ENCODE peak calls at places on chromosomes 1 and 21, in nine cellular contexts. One of them, this sample, is unnamed.

GRCh38 chr1:167697667-167698141 is 24.1 kb upstream of the MPZL1 start:
- DNase-seq in nephron progenitor cell: no peak
- DNase-seq in activated T-cell treated with anti-CD3 and anti-CD28 coated beads, Interleukin-2, amount 50 U/mL, for 72 hours: no peak
- DNase-seq in A549: no peak
- DNase-seq in HCT116: no peak
- DNase-seq in brain microvascular endothelial cell: no peak
- DNase-seq in amygdala: no peak
- DNase-seq in activated CD4-positive, alpha-beta T cell treated with anti-CD3 and anti-CD28 coated beads, Interleukin-2, amount 10 ng/mL, durations not matched to agents 7 days and 5 days: no peak
- DNase-seq in fibroblast of villous mesenchyme: no peak
- DNase-seq in this sample: peak; percentile 35

GRCh38 chr1:245810789-245811337 is 656.1 kb downstream of the KIF26B start:
- DNase-seq in HCT116: no peak
- DNase-seq in activated T-cell treated with anti-CD3 and anti-CD28 coated beads, Interleukin-2, amount 50 U/mL, for 72 hours: no peak
- DNase-seq in A549: no peak
- DNase-seq in nephron progenitor cell: no peak
- DNase-seq in brain microvascular endothelial cell: no peak
- DNase-seq in activated CD4-positive, alpha-beta T cell treated with anti-CD3 and anti-CD28 coated beads, Interleukin-2, amount 10 ng/mL, durations not matched to agents 7 days and 5 days: no peak
- DNase-seq in fibroblast of villous mesenchyme: no peak
- DNase-seq in amygdala: no peak
- DNase-seq in this sample: no peak

GRCh38 chr1:243850368-243851128 is 505 bp upstream of the AKT3 start:
- DNase-seq in A549: peak; percentile 91
- DNase-seq in activated CD4-positive, alpha-beta T cell treated with anti-CD3 and anti-CD28 coated beads, Interleukin-2, amount 10 ng/mL, durations not matched to agents 7 days and 5 days: peak; percentile 79
- DNase-seq in nephron progenitor cell: peak; percentile 83
- DNase-seq in amygdala: peak; percentile 86
- DNase-seq in brain microvascular endothelial cell: peak; percentile 83
- DNase-seq in activated T-cell treated with anti-CD3 and anti-CD28 coated beads, Interleukin-2, amount 50 U/mL, for 72 hours: peak; percentile 89
- DNase-seq in HCT116: no peak
- DNase-seq in fibroblast of villous mesenchyme: peak; percentile 75
- DNase-seq in this sample: peak; percentile 84

GRCh38 chr1:43206721-43207228 is 34.6 kb downstream of the CFAP57 start:
- DNase-seq in fibroblast of villous mesenchyme: peak; percentile 95
- DNase-seq in nephron progenitor cell: no peak
- DNase-seq in activated CD4-positive, alpha-beta T cell treated with anti-CD3 and anti-CD28 coated beads, Interleukin-2, amount 10 ng/mL, durations not matched to agents 7 days and 5 days: no peak
- DNase-seq in A549: peak; percentile 95
- DNase-seq in brain microvascular endothelial cell: peak; percentile 95
- DNase-seq in activated T-cell treated with anti-CD3 and anti-CD28 coated beads, Interleukin-2, amount 50 U/mL, for 72 hours: no peak
- DNase-seq in HCT116: peak; percentile 68
- DNase-seq in amygdala: no peak
- DNase-seq in this sample: no peak

GRCh38 chr1:64549464-64550239 is 79.7 kb downstream of the CACHD1 start:
- DNase-seq in A549: no peak
- DNase-seq in fibroblast of villous mesenchyme: no peak
- DNase-seq in nephron progenitor cell: no peak
- DNase-seq in HCT116: no peak
- DNase-seq in activated CD4-positive, alpha-beta T cell treated with anti-CD3 and anti-CD28 coated beads, Interleukin-2, amount 10 ng/mL, durations not matched to agents 7 days and 5 days: no peak
- DNase-seq in activated T-cell treated with anti-CD3 and anti-CD28 coated beads, Interleukin-2, amount 50 U/mL, for 72 hours: no peak
- DNase-seq in brain microvascular endothelial cell: no peak
- DNase-seq in amygdala: no peak
- DNase-seq in this sample: no peak

GRCh38 chr21:33802458-33802857 is 113.1 kb downstream of the ATP5PO start:
- DNase-seq in activated T-cell treated with anti-CD3 and anti-CD28 coated beads, Interleukin-2, amount 50 U/mL, for 72 hours: no peak
- DNase-seq in A549: no peak
- DNase-seq in activated CD4-positive, alpha-beta T cell treated with anti-CD3 and anti-CD28 coated beads, Interleukin-2, amount 10 ng/mL, durations not matched to agents 7 days and 5 days: no peak
- DNase-seq in fibroblast of villous mesenchyme: no peak
- DNase-seq in HCT116: no peak
- DNase-seq in amygdala: no peak
- DNase-seq in nephron progenitor cell: no peak
- DNase-seq in brain microvascular endothelial cell: no peak
- DNase-seq in this sample: no peak

GRCh38 chr1:70587803-70588465 is 176.9 kb downstream of the CTH start:
- DNase-seq in fibroblast of villous mesenchyme: peak; percentile 16
- DNase-seq in brain microvascular endothelial cell: no peak
- DNase-seq in A549: no peak
- DNase-seq in activated CD4-positive, alpha-beta T cell treated with anti-CD3 and anti-CD28 coated beads, Interleukin-2, amount 10 ng/mL, durations not matched to agents 7 days and 5 days: no peak
- DNase-seq in HCT116: no peak
- DNase-seq in amygdala: no peak
- DNase-seq in nephron progenitor cell: no peak
- DNase-seq in activated T-cell treated with anti-CD3 and anti-CD28 coated beads, Interleukin-2, amount 50 U/mL, for 72 hours: no peak
- DNase-seq in this sample: no peak

GRCh38 chr1:183368213-183369108 is 49.7 kb downstream of the NMNAT2 start:
- DNase-seq in fibroblast of villous mesenchyme: no peak
- DNase-seq in nephron progenitor cell: no peak
- DNase-seq in amygdala: no peak
- DNase-seq in activated T-cell treated with anti-CD3 and anti-CD28 coated beads, Interleukin-2, amount 50 U/mL, for 72 hours: no peak
- DNase-seq in HCT116: no peak
- DNase-seq in activated CD4-positive, alpha-beta T cell treated with anti-CD3 and anti-CD28 coated beads, Interleukin-2, amount 10 ng/mL, durations not matched to agents 7 days and 5 days: no peak
- DNase-seq in brain microvascular endothelial cell: no peak
- DNase-seq in A549: no peak
- DNase-seq in this sample: peak; percentile 25

GRCh38 chr1:3119748-3120524 is 50.9 kb downstream of the PRDM16 start:
- DNase-seq in amygdala: no peak
- DNase-seq in brain microvascular endothelial cell: no peak
- DNase-seq in fibroblast of villous mesenchyme: no peak
- DNase-seq in activated CD4-positive, alpha-beta T cell treated with anti-CD3 and anti-CD28 coated beads, Interleukin-2, amount 10 ng/mL, durations not matched to agents 7 days and 5 days: no peak
- DNase-seq in A549: no peak
- DNase-seq in nephron progenitor cell: no peak
- DNase-seq in HCT116: no peak
- DNase-seq in activated T-cell treated with anti-CD3 and anti-CD28 coated beads, Interleukin-2, amount 50 U/mL, for 72 hours: no peak
- DNase-seq in this sample: no peak

GRCh38 chr1:145845514-145846161 is at the start of gene NUDT17:
- DNase-seq in fibroblast of villous mesenchyme: peak; percentile 75
- DNase-seq in activated T-cell treated with anti-CD3 and anti-CD28 coated beads, Interleukin-2, amount 50 U/mL, for 72 hours: peak; percentile 84
- DNase-seq in amygdala: peak; percentile 44
- DNase-seq in activated CD4-positive, alpha-beta T cell treated with anti-CD3 and anti-CD28 coated beads, Interleukin-2, amount 10 ng/mL, durations not matched to agents 7 days and 5 days: peak; percentile 79
- DNase-seq in HCT116: peak; percentile 26
- DNase-seq in brain microvascular endothelial cell: peak; percentile 65
- DNase-seq in nephron progenitor cell: peak; percentile 87
- DNase-seq in A549: peak; percentile 79
- DNase-seq in this sample: peak; percentile 56

GRCh38 chr1:64199154-64199553 is 4.3 kb upstream of the UBE2U start:
- DNase-seq in nephron progenitor cell: no peak
- DNase-seq in fibroblast of villous mesenchyme: no peak
- DNase-seq in brain microvascular endothelial cell: peak; percentile 17
- DNase-seq in amygdala: no peak
- DNase-seq in HCT116: no peak
- DNase-seq in A549: no peak
- DNase-seq in activated T-cell treated with anti-CD3 and anti-CD28 coated beads, Interleukin-2, amount 50 U/mL, for 72 hours: no peak
- DNase-seq in activated CD4-positive, alpha-beta T cell treated with anti-CD3 and anti-CD28 coated beads, Interleukin-2, amount 10 ng/mL, durations not matched to agents 7 days and 5 days: no peak
- DNase-seq in this sample: no peak

GRCh38 chr1:154970631-154971340 is at the start of gene SHC1:
- DNase-seq in A549: peak; percentile 93
- DNase-seq in HCT116: no peak
- DNase-seq in brain microvascular endothelial cell: peak; percentile 88
- DNase-seq in amygdala: peak; percentile 50
- DNase-seq in nephron progenitor cell: peak; percentile 91
- DNase-seq in fibroblast of villous mesenchyme: peak; percentile 94
- DNase-seq in activated CD4-positive, alpha-beta T cell treated with anti-CD3 and anti-CD28 coated beads, Interleukin-2, amount 10 ng/mL, durations not matched to agents 7 days and 5 days: peak; percentile 39
- DNase-seq in activated T-cell treated with anti-CD3 and anti-CD28 coated beads, Interleukin-2, amount 50 U/mL, for 72 hours: peak; percentile 69
- DNase-seq in this sample: no peak

GRCh38 chr21:43352568-43353281 is 74.2 kb downstream of the SIK1 start:
- DNase-seq in fibroblast of villous mesenchyme: no peak
- DNase-seq in activated CD4-positive, alpha-beta T cell treated with anti-CD3 and anti-CD28 coated beads, Interleukin-2, amount 10 ng/mL, durations not matched to agents 7 days and 5 days: peak; percentile 46
- DNase-seq in amygdala: no peak
- DNase-seq in brain microvascular endothelial cell: no peak
- DNase-seq in A549: peak; percentile 71
- DNase-seq in activated T-cell treated with anti-CD3 and anti-CD28 coated beads, Interleukin-2, amount 50 U/mL, for 72 hours: peak; percentile 29
- DNase-seq in nephron progenitor cell: no peak
- DNase-seq in HCT116: peak; percentile 56
- DNase-seq in this sample: no peak

GRCh38 chr1:78715181-78715661 is 65.6 kb downstream of the IFI44 start:
- DNase-seq in nephron progenitor cell: no peak
- DNase-seq in fibroblast of villous mesenchyme: no peak
- DNase-seq in activated CD4-positive, alpha-beta T cell treated with anti-CD3 and anti-CD28 coated beads, Interleukin-2, amount 10 ng/mL, durations not matched to agents 7 days and 5 days: no peak
- DNase-seq in amygdala: no peak
- DNase-seq in brain microvascular endothelial cell: peak; percentile 66
- DNase-seq in activated T-cell treated with anti-CD3 and anti-CD28 coated beads, Interleukin-2, amount 50 U/mL, for 72 hours: no peak
- DNase-seq in HCT116: no peak
- DNase-seq in A549: peak; percentile 3
- DNase-seq in this sample: no peak

GRCh38 chr1:53508991-53509663 is 49.9 kb downstream of the DMRTB1 start:
- DNase-seq in fibroblast of villous mesenchyme: peak; percentile 59
- DNase-seq in HCT116: no peak
- DNase-seq in activated CD4-positive, alpha-beta T cell treated with anti-CD3 and anti-CD28 coated beads, Interleukin-2, amount 10 ng/mL, durations not matched to agents 7 days and 5 days: no peak
- DNase-seq in nephron progenitor cell: peak; percentile 49
- DNase-seq in A549: no peak
- DNase-seq in amygdala: no peak
- DNase-seq in brain microvascular endothelial cell: no peak
- DNase-seq in activated T-cell treated with anti-CD3 and anti-CD28 coated beads, Interleukin-2, amount 50 U/mL, for 72 hours: no peak
- DNase-seq in this sample: no peak

GRCh38 chr1:8090241-8090702 is 64.2 kb upstream of the ERRFI1 start:
- DNase-seq in activated T-cell treated with anti-CD3 and anti-CD28 coated beads, Interleukin-2, amount 50 U/mL, for 72 hours: no peak
- DNase-seq in fibroblast of villous mesenchyme: peak; percentile 97
- DNase-seq in HCT116: no peak
- DNase-seq in nephron progenitor cell: no peak
- DNase-seq in brain microvascular endothelial cell: peak; percentile 86
- DNase-seq in activated CD4-positive, alpha-beta T cell treated with anti-CD3 and anti-CD28 coated beads, Interleukin-2, amount 10 ng/mL, durations not matched to agents 7 days and 5 days: no peak
- DNase-seq in A549: no peak
- DNase-seq in amygdala: no peak
- DNase-seq in this sample: no peak

GRCh38 chr1:77605246-77606026 is 77.0 kb downstream of the ZZZ3 start:
- DNase-seq in fibroblast of villous mesenchyme: peak; percentile 74
- DNase-seq in brain microvascular endothelial cell: peak; percentile 24
- DNase-seq in nephron progenitor cell: no peak
- DNase-seq in activated CD4-positive, alpha-beta T cell treated with anti-CD3 and anti-CD28 coated beads, Interleukin-2, amount 10 ng/mL, durations not matched to agents 7 days and 5 days: no peak
- DNase-seq in A549: no peak
- DNase-seq in HCT116: no peak
- DNase-seq in activated T-cell treated with anti-CD3 and anti-CD28 coated beads, Interleukin-2, amount 50 U/mL, for 72 hours: no peak
- DNase-seq in amygdala: no peak
- DNase-seq in this sample: no peak

GRCh38 chr1:1124786-1125642 is 9.1 kb upstream of the C1orf159 start:
- DNase-seq in activated CD4-positive, alpha-beta T cell treated with anti-CD3 and anti-CD28 coated beads, Interleukin-2, amount 10 ng/mL, durations not matched to agents 7 days and 5 days: no peak
- DNase-seq in activated T-cell treated with anti-CD3 and anti-CD28 coated beads, Interleukin-2, amount 50 U/mL, for 72 hours: no peak
- DNase-seq in HCT116: no peak
- DNase-seq in nephron progenitor cell: no peak
- DNase-seq in fibroblast of villous mesenchyme: no peak
- DNase-seq in A549: no peak
- DNase-seq in amygdala: no peak
- DNase-seq in brain microvascular endothelial cell: no peak
- DNase-seq in this sample: no peak

GRCh38 chr1:109761227-109762038 is 2.3 kb downstream of the EPS8L3 start:
- DNase-seq in activated T-cell treated with anti-CD3 and anti-CD28 coated beads, Interleukin-2, amount 50 U/mL, for 72 hours: no peak
- DNase-seq in activated CD4-positive, alpha-beta T cell treated with anti-CD3 and anti-CD28 coated beads, Interleukin-2, amount 10 ng/mL, durations not matched to agents 7 days and 5 days: no peak
- DNase-seq in HCT116: no peak
- DNase-seq in A549: no peak
- DNase-seq in nephron progenitor cell: no peak
- DNase-seq in amygdala: no peak
- DNase-seq in fibroblast of villous mesenchyme: peak; percentile 21
- DNase-seq in brain microvascular endothelial cell: no peak
- DNase-seq in this sample: no peak

This sample was measured in caudate nucleus.